ENCODE peak calls at places on chromosomes 4 and X, in nine cellular contexts. X is upper lobe of left lung, Z is SK-N-MC, K is SK-N-SH, I is endothelial cell of umbilical vein, B is esophagus muscularis mucosa, F is GM12878, P is transverse colon, R is stomach. C is an unnamed sample.

GRCh38 chrX:93660575-93660974 is 12.8 kb downstream of the NAP1L3 start:
- DNase-seq in K (no peak), R (no peak), Z (no peak), B (no peak), I (no peak), F (no peak), X (no peak), P (no peak), C (no peak)

GRCh38 chrX:128106630-128107029 is 54.4 kb upstream of the ACTRT1 start:
- DNase-seq in B (no peak), F (no peak), P (no peak), R (no peak), I (peak), K (peak), Z (peak), X (no peak), C (no peak)

GRCh38 chr4:127055349-127055748 is 577.4 kb upstream of the INTU start:
- DNase-seq in F (no peak), X (no peak), I (no peak), P (no peak), R (no peak), B (no peak), Z (no peak), K (no peak), C (no peak)

GRCh38 chrX:132834741-132835140 is 123.7 kb downstream of the HS6ST2 start:
- DNase-seq in K (no peak), R (no peak), F (no peak), B (no peak), Z (no peak), I (no peak), X (no peak), P (no peak), C (no peak)

GRCh38 chr4:81428002-81428401 is 43.7 kb downstream of the RASGEF1B start:
- DNase-seq in I (no peak), B (no peak), R (no peak), X (no peak), P (no peak), K (no peak), Z (no peak), F (no peak), C (no peak)

GRCh38 chr4:97643179-97643578 is 500.1 kb downstream of the STPG2 start:
- DNase-seq in F (no peak), R (no peak), K (no peak), P (no peak), Z (no peak), I (peak), B (no peak), X (no peak), C (no peak)

GRCh38 chr4:54940996-54941395 is 184.4 kb downstream of the KDR start:
- DNase-seq in I (no peak), Z (no peak), P (no peak), B (no peak), K (no peak), F (no peak), R (no peak), X (no peak), C (no peak)

GRCh38 chr4:182062936-182063335 is 180.3 kb upstream of the TENM3 start:
- DNase-seq in I (no peak), Z (no peak), P (no peak), K (no peak), R (no peak), B (no peak), X (no peak), F (no peak), C (no peak)

GRCh38 chr4:24121395-24122175 is 231.7 kb upstream of the PPARGC1A start:
- DNase-seq in K (no peak), P (no peak), I (no peak), Z (no peak), B (no peak), R (no peak), F (no peak), X (no peak), C (no peak)

GRCh38 chr4:147056951-147057630 is 111.4 kb upstream of the TTC29 start:
- DNase-seq in K (no peak), X (no peak), P (no peak), B (no peak), I (peak), R (no peak), Z (peak), F (no peak), C (no peak)

GRCh38 chr4:100742045-100742444 is 224.2 kb upstream of the EMCN start:
- DNase-seq in I (peak), P (no peak), X (no peak), Z (no peak), R (no peak), K (peak), B (no peak), F (no peak), C (no peak)

GRCh38 chr4:8859550-8860095 is 12.0 kb downstream of the HMX1 start:
- DNase-seq in K (no peak), P (no peak), R (no peak), I (no peak), F (no peak), Z (no peak), B (no peak), X (no peak), C (no peak)

GRCh38 chrX:103774070-103774642 is 2.5 kb upstream of the PLP1 start:
- DNase-seq in R (no peak), X (no peak), K (peak), Z (no peak), I (peak), F (no peak), P (no peak), B (no peak), C (no peak)

GRCh38 chr4:103482893-103483292 is 236.9 kb downstream of the TACR3 start:
- DNase-seq in X (no peak), B (no peak), K (no peak), R (no peak), Z (no peak), F (no peak), I (no peak), P (no peak), C (no peak)

GRCh38 chrX:136662104-136662503 is 14.1 kb downstream of the CD40LG start:
- DNase-seq in K (no peak), B (no peak), X (no peak), I (no peak), Z (no peak), P (no peak), R (no peak), F (no peak), C (no peak)

GRCh38 chrX:130196453-130196852 is 24.7 kb downstream of the RAB33A start:
- DNase-seq in Z (peak), R (no peak), X (no peak), B (no peak), P (no peak), F (no peak), I (no peak), K (no peak), C (no peak)

GRCh38 chr4:139940600-139940999 is 213.4 kb downstream of the MAML3 start:
- DNase-seq in P (no peak), Z (no peak), F (no peak), I (no peak), X (no peak), R (no peak), K (no peak), B (no peak), C (no peak)

GRCh38 chr4:105179539-105180401 is 33.1 kb downstream of the TET2 start:
- DNase-seq in B (no peak), P (no peak), K (no peak), I (no peak), R (no peak), F (no peak), Z (no peak), X (no peak), C (no peak)

GRCh38 chr4:2359591-2360390 is 58.7 kb downstream of the ZFYVE28 start:
- DNase-seq in K (peak), Z (no peak), R (no peak), P (no peak), B (no peak), I (no peak), F (no peak), X (no peak), C (no peak)

GRCh38 chr4:183332447-183332846 is 10.2 kb upstream of the CLDN24 start:
- DNase-seq in R (no peak), K (no peak), B (no peak), Z (no peak), F (no peak), P (no peak), X (no peak), I (no peak), C (no peak)

GRCh38 chr4:83658806-83659205 is 122.9 kb downstream of the GPAT3 start:
- DNase-seq in F (no peak), I (no peak), K (no peak), B (no peak), X (no peak), Z (no peak), R (no peak), P (no peak), C (no peak)

GRCh38 chrX:54492340-54492739 is 3.7 kb downstream of the FGD1 start:
- DNase-seq in B (no peak), Z (no peak), R (no peak), P (no peak), I (peak), X (no peak), F (no peak), K (no peak), C (no peak)

GRCh38 chrX:139905743-139906142 is 27.1 kb downstream of the ATP11C start:
- DNase-seq in K (no peak), Z (no peak), X (no peak), I (no peak), F (no peak), B (no peak), P (no peak), R (no peak), C (no peak)

GRCh38 chrX:42485621-42486020 is 292.3 kb downstream of the PPP1R2C start:
- DNase-seq in R (no peak), P (no peak), Z (no peak), K (no peak), I (no peak), X (no peak), B (no peak), F (no peak), C (no peak)

GRCh38 chrX:112714357-112714918 is 34.7 kb upstream of the LHFPL1 start:
- DNase-seq in R (no peak), X (no peak), K (no peak), Z (no peak), P (no peak), I (no peak), B (no peak), F (no peak), C (no peak)

GRCh38 chr4:158065176-158065575 is 107.6 kb downstream of the GASK1B start:
- DNase-seq in Z (no peak), K (no peak), I (no peak), X (no peak), F (no peak), R (no peak), B (no peak), P (no peak), C (no peak)

GRCh38 chrX:150581093-150581775 is 12.8 kb downstream of the MTM1 start:
- DNase-seq in F (no peak), R (no peak), P (no peak), X (no peak), K (no peak), I (peak), B (no peak), Z (no peak), C (no peak)

GRCh38 chr4:52106142-52106541 is 55.0 kb downstream of the SPATA18 start:
- DNase-seq in B (no peak), X (no peak), Z (no peak), K (no peak), I (no peak), P (no peak), F (no peak), R (no peak), C (no peak)

GRCh38 chr4:528835-529234 is 29.8 kb downstream of the PIGG start:
- DNase-seq in X (no peak), Z (no peak), B (no peak), P (no peak), F (no peak), I (no peak), R (no peak), K (no peak), C (peak)

GRCh38 chr4:186192068-186192751 is 843 bp downstream of the CYP4V2 start:
- DNase-seq in K (no peak), X (peak), Z (no peak), R (peak), F (no peak), B (no peak), P (peak), I (peak), C (no peak)

GRCh38 chr4:138413273-138413672 is 171.1 kb upstream of the SLC7A11 start:
- DNase-seq in P (no peak), K (no peak), I (no peak), R (no peak), F (no peak), X (no peak), B (no peak), Z (no peak), C (no peak)
- H3K27ac ChIP-seq in P (no peak), K (no peak), I (no peak), R (no peak), F (no peak), X (no peak), B (no peak), Z (no peak), C (no peak)

GRCh38 chrX:45850197-45850774 is 649.6 kb upstream of the DIPK2B start:
- DNase-seq in R (no peak), B (no peak), X (no peak), F (no peak), I (peak), P (no peak), Z (no peak), K (no peak), C (no peak)

GRCh38 chrX:45849261-45849660 is 648.6 kb upstream of the DIPK2B start:
- DNase-seq in Z (peak), K (peak), F (no peak), R (no peak), I (peak), X (peak), B (no peak), P (no peak), C (no peak)

GRCh38 chrX:45850775-45851433 is 650.2 kb upstream of the DIPK2B start:
- DNase-seq in P (peak), I (no peak), R (peak), Z (no peak), B (no peak), F (no peak), K (peak), X (peak), C (no peak)

GRCh38 chrX:45851434-45851991 is 650.8 kb upstream of the DIPK2B start:
- DNase-seq in I (peak), B (no peak), F (no peak), P (peak), K (peak), Z (no peak), X (peak), R (peak), C (no peak)

DNA sequence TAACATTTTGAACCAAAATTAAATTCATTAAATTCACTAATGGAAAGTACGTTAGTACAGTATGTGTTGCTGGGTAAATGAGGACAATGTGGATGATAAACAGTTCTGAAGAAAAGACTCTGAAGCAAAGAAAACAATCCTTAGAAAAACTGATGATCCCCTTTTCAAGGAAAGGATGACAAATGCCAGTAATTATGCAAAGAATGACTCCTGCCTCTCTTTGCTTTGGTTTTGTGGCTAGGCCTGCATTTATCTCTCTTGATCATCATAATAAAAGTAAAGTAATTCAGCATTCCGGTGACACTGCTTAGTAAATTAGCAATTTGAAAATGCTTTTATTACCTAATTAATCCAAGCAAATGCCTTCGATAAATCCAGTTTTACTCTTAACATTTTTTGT is 652.2 kb upstream of the DIPK2B start:
- DNase-seq in F (no peak), P (no peak), R (no peak), I (no peak), X (no peak), K (no peak), B (no peak), Z (no peak), C (no peak)
- H3K4me3 ChIP-seq in F (no peak), P (no peak), R (no peak), I (no peak), X (no peak), K (no peak), B (no peak), Z (no peak), C (no peak)

DNA sequence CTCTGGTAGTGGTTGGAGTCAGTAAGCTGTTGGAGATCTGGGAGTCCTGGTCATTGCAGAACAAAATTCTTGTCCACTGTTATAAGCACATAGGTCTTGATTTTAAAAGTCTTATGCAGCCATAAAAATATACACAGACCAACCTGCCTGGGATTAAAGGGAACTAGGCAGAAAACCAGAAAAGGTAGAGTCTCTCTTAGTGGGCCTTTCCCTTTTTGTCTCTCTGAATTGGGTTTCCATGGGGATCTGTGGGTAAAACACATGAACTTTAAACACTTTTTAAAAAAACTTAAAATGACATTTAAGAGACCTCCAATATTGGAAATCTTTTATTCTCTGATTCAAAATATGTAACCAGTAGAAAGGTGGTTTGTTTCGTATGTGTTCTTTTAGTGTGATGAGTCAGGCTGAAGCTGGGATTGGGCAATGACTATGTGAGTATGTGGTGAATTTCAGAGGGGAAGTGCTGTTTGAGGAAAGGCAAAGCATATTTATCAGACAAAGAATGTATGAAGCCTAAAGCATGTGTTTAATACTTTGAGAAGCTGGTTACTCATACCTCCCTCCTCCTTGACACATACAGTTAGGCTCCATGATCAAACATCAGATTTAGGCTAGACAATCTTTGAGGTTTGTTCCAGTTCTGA is 29.6 kb downstream of the SLC16A2 start:
- DNase-seq in X (no peak), F (no peak), R (no peak), I (no peak), B (no peak), K (no peak), P (no peak), Z (no peak), C (no peak)
- TF ChIP-seq POLR2AphosphoS5 in X (no peak), F (no peak), R (no peak), I (no peak), B (no peak), K (no peak), P (no peak), Z (no peak), C (no peak)

DNA sequence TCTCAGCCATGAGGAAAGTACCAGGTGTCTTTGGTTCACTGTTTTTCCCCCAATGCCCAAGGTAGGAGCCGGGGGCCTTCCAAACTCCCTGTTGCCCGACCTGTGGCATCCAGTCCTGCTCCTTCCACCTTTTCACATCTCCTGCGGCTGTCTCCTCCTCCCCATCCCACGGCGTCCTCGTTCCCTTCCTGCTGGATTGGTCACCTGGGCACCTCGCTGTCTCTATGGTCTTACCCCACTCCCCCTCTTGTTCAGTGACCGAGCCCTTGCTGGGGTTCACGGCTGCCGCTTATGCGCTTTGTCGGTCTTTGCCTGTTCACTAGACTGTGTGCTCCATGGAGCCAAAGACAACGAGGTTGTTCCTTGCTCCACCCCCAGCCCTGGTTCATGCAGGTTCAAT is 188.7 kb upstream of the PSAPL1 start:
- DNase-seq in X (no peak), P (no peak), K (no peak), R (no peak), B (no peak), Z (no peak), F (no peak), I (no peak), C (no peak)
- H3K27ac ChIP-seq in X (no peak), P (no peak), K (no peak), R (no peak), B (no peak), Z (no peak), F (no peak), I (no peak), C (no peak)

DNA sequence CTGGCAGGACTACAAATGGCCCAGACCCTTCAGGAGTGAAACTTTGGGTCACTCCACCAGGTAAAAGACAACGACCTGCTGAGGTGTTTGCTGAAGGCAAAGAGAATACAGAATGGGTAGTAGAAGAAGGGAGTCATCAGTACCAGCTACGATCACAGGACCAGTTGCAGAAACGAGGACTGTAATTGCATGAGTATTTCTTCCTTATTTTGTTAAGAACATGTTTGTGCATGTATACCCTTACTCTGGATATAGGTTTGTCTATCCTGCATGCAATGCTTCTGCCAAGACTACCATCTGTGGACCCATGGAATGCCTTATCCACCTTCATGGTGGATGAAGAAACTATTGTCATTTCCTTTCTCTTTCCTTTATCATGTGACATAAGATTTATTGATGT is 48.1 kb upstream of the BCLAF3 start:
- DNase-seq in K (no peak), P (no peak), I (no peak), Z (no peak), F (no peak), B (no peak), R (no peak), X (no peak), C (no peak)
- H3K4me3 ChIP-seq in K (no peak), P (no peak), I (no peak), Z (no peak), F (no peak), B (no peak), R (no peak), X (no peak), C (no peak)

GRCh38 chr4:78710536-78710935 is 65.6 kb upstream of the BMP2K start:
- DNase-seq in B (no peak), X (no peak), F (no peak), P (no peak), Z (no peak), K (no peak), R (no peak), I (no peak), C (no peak)
- TF ChIP-seq POLR2AphosphoS5 in B (no peak), X (no peak), F (no peak), P (no peak), Z (no peak), K (no peak), R (no peak), I (no peak), C (no peak)

GRCh38 chr4:164866817-164867490 is 10.0 kb upstream of the APELA start:
- DNase-seq in X (no peak), Z (no peak), F (no peak), P (no peak), R (no peak), B (no peak), I (no peak), K (no peak), C (no peak)
- H3K27ac ChIP-seq in X (no peak), Z (peak), F (no peak), P (no peak), R (no peak), B (no peak), I (no peak), K (no peak), C (no peak)

GRCh38 chrX:119942831-119943184 is 743 bp downstream of the NKAP start:
- DNase-seq in P (no peak), X (no peak), I (no peak), B (no peak), K (no peak), R (no peak), F (no peak), Z (no peak), C (no peak)

GRCh38 chrX:119942173-119942819 is 1.3 kb downstream of the NKAP start:
- DNase-seq in R (no peak), Z (no peak), X (no peak), K (no peak), I (no peak), P (no peak), B (no peak), F (no peak), C (no peak)

GRCh38 chrX:119943185-119943988 is at the start of gene NKAP:
- DNase-seq in Z (peak), F (peak), P (peak), R (peak), I (peak), B (peak), K (peak), X (peak), C (peak)

GRCh38 chrX:119945481-119945880 is 1.9 kb upstream of the NKAP start:
- DNase-seq in R (no peak), K (no peak), X (no peak), P (no peak), B (no peak), F (no peak), I (no peak), Z (no peak), C (no peak)

GRCh38 chrX:119941336-119941735 is 2.2 kb downstream of the NKAP start:
- DNase-seq in R (no peak), Z (no peak), X (no peak), K (no peak), I (no peak), P (no peak), F (no peak), B (no peak), C (no peak)
- H3K4me3 ChIP-seq in R (no peak), Z (no peak), X (no peak), K (no peak), I (no peak), P (no peak), F (no peak), B (no peak), C (no peak)

C was measured in breast epithelium.